ENCODE peak calls at places on chromosomes 12 and 14, in five cellular contexts. O is kidney, I is fibroblast of lung, S is transverse colon, G is lung. D is an unnamed sample.

GRCh38 chr12:58487280-58488141 is 432.8 kb downstream of the LRIG3 start:
- DNase-seq in G (no peak), O (no peak), S (no peak), I (peak), D (peak)

GRCh38 chr12:58608711-58609110 is 311.6 kb downstream of the LRIG3 start:
- DNase-seq in I (peak), O (no peak), S (no peak), G (no peak), D (no peak)

GRCh38 chr12:41521872-41522379 is 333.8 kb downstream of the PDZRN4 start:
- DNase-seq in G (no peak), S (no peak), I (peak), O (no peak), D (peak)

GRCh38 chr14:66910306-66910705 is 278.9 kb upstream of the GARIN2 start:
- DNase-seq in S (no peak), I (no peak), G (no peak), O (no peak), D (no peak)

GRCh38 chr14:23573384-23573783 is 5.2 kb downstream of the JPH4 start:
- DNase-seq in I (no peak), G (no peak), O (no peak), S (no peak), D (no peak)

GRCh38 chr12:25377475-25378179 is 126.9 kb upstream of the KRAS start:
- DNase-seq in O (no peak), S (no peak), G (no peak), I (peak), D (peak)

GRCh38 chr12:132713123-132713522 is 2.5 kb downstream of the PGAM5 start:
- DNase-seq in O (no peak), G (no peak), I (no peak), S (no peak), D (no peak)

GRCh38 chr14:103662029-103662428 is 33.0 kb downstream of the KLC1 start:
- DNase-seq in I (no peak), O (no peak), G (no peak), S (no peak), D (no peak)

GRCh38 chr12:5785601-5786000 is 159.5 kb downstream of the ANO2 start:
- DNase-seq in O (no peak), S (no peak), G (no peak), I (no peak), D (no peak)

GRCh38 chr14:75340921-75341320 is 62.3 kb downstream of the FOS start:
- DNase-seq in S (peak), G (peak), O (peak), I (no peak), D (peak)

GRCh38 chr14:61077437-61077836 is 96.4 kb downstream of the SLC38A6 start:
- DNase-seq in G (no peak), I (no peak), O (no peak), S (no peak), D (no peak)

GRCh38 chr14:32404784-32405573 is 75.9 kb downstream of the AKAP6 start:
- DNase-seq in O (no peak), I (no peak), S (no peak), G (no peak), D (no peak)

GRCh38 chr12:974281-974862 is 16.7 kb upstream of the ERC1 start:
- DNase-seq in I (no peak), G (no peak), S (no peak), O (no peak), D (no peak)

GRCh38 chr14:106606936-106607335 is 1080.6 kb downstream of the TMEM121 start:
- DNase-seq in G (no peak), S (no peak), O (no peak), I (no peak), D (no peak)

GRCh38 chr14:60512952-60513554 is 4.1 kb downstream of the SIX6 start:
- DNase-seq in S (no peak), I (no peak), O (no peak), G (no peak), D (no peak)

GRCh38 chr12:122836027-122836921 is 1.0 kb downstream of the HIP1R start:
- DNase-seq in S (peak), I (no peak), G (no peak), O (peak), D (no peak)

GRCh38 chr14:35385042-35385839 is 19.3 kb downstream of the NFKBIA start:
- DNase-seq in G (peak), S (peak), I (peak), O (peak), D (peak)

GRCh38 chr12:46136239-46136638 is 132.6 kb downstream of the SLC38A1 start:
- DNase-seq in O (no peak), G (no peak), S (no peak), I (no peak), D (no peak)
- H3K4me3 ChIP-seq in O (no peak), G (no peak), S (no peak), I (no peak), D (no peak)

GRCh38 chr12:118370601-118371000 is 2.1 kb downstream of the TAOK3 start:
- DNase-seq in I (no peak), S (no peak), G (no peak), O (no peak), D (no peak)
- H3K4me3 ChIP-seq in I (peak), S (peak), G (no peak), O (peak), D (peak)

GRCh38 chr12:53758081-53758769 is 6.4 kb upstream of the CISTR start:
- DNase-seq in O (no peak), S (no peak), G (no peak), I (no peak), D (no peak)

GRCh38 chr12:53755451-53756290 is 3.9 kb upstream of the CISTR start:
- DNase-seq in S (no peak), I (no peak), G (no peak), O (no peak), D (no peak)

GRCh38 chr12:53757095-53757770 is 5.5 kb upstream of the CISTR start:
- DNase-seq in G (peak), S (peak), O (peak), I (peak), D (no peak)

GRCh38 chr12:53754633-53755261 is 3.0 kb upstream of the CISTR start:
- DNase-seq in G (peak), S (no peak), O (no peak), I (peak), D (no peak)

GRCh38 chr12:53756300-53757094 is 4.7 kb upstream of the CISTR start:
- DNase-seq in S (no peak), I (no peak), O (no peak), G (no peak), D (no peak)
- H3K4me3 ChIP-seq in S (no peak), I (no peak), O (peak), G (no peak), D (no peak)

GRCh38 chr12:6951551-6952120 is 480 bp downstream of the PTPN6 start:
- DNase-seq in I (no peak), G (no peak), S (no peak), O (peak), D (no peak)

GRCh38 chr12:6952860-6953416 is 1.8 kb downstream of the PTPN6 start:
- DNase-seq in G (no peak), O (peak), I (no peak), S (no peak), D (no peak)

GRCh38 chr12:6952121-6952859 is 1.1 kb downstream of the PTPN6 start:
- DNase-seq in O (peak), S (no peak), I (no peak), G (no peak), D (no peak)

GRCh38 chr12:6950401-6950801 is 755 bp upstream of the PTPN6 start:
- DNase-seq in O (peak), S (no peak), G (no peak), I (no peak), D (no peak)

DNA sequence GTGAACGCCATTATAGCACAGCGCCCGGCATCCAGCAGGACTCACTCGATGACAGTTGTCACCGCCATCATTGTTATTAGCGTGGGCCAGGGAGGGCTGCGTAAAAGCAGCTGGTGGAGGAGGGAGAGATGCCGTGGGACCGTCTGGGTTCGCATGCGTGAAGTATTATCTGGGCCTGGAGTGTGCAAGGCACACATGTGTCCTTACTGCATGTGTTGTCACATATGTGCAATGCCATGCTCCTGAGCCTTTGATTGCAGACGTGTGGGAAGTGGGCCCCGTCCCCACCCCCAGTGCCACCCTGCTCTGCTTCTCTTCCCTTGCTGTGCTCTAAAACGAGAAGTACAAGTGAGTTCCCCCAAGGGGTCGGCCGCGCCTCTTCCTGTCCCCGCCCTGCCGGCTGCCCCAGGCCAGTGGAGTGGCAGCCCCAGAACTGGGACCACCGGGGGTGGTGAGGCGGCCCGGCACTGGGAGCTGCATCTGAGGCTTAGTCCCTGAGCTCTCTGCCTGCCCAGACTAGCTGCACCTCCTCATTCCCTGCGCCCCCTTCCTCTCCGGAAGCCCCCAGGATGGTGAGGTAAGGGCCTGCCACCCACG is at the start of gene PTPN6:
- DNase-seq in G (peak), I (no peak), O (peak), S (peak), D (no peak)
- H3K4me3 ChIP-seq in G (peak), I (no peak), O (no peak), S (peak), D (no peak)

DNA sequence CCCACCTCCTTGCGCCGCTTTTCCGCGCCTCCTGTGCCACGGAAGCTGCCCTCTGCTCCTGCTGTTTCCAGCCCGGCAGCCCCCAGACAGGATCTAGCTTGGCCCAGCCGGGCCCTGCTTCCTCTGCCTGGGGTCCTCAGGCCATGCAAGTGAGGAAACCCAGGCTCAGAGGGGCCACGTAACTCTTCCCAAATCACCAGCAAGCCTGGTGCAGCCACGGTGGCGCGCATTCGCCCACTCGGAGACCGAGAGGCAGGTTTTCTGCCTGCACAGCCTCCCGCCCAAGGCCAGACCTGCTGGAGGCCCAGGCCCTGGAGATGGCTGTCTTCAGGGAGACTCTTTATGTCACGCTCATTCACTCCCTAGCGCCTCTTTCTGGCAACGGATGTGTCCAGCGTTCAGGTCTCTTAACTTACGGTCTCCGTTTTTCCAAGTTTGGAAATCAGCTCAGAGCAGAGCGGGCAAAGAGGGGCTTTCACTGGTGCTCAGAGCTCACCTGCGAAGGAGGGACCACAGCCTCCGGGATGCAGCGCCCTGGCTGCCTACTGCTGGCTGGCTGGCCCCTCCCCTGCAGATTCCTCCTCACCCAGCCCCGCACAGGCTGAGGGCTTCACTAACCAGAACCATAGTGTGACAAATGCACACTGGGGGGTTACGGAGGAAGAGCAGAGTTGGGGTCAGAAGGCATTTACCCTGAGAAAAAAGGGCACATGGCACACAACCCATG is 20.6 kb upstream of the CEP170B start:
- DNase-seq in S (no peak), G (no peak), O (peak), I (no peak), D (no peak)
- H3K4me3 ChIP-seq in S (peak), G (no peak), O (peak), I (no peak), D (no peak)

D was measured in skeletal muscle cell.